ENCODE peak calls at places on chromosomes 1 and 21, in four cellular contexts. I is K562, F is WTC11, U is HepG2. G is an unnamed sample.

GRCh38 chr1:229841230-229841629 is 215.2 kb downstream of the URB2 start:
- DNase-seq in I (no peak), F (no peak), U (no peak), G (no peak)

GRCh38 chr21:45869121-45870007 is 112.2 kb upstream of the COL6A1 start:
- DNase-seq in I (no peak), F (no peak), U (no peak), G (no peak)

GRCh38 chr1:208223136-208223535 is 21.0 kb downstream of the PLXNA2 start:
- DNase-seq in I (no peak), F (no peak), U (no peak), G (no peak)

GRCh38 chr21:35652196-35652595 is 408.1 kb downstream of the SETD4 start:
- DNase-seq in I (no peak), F (no peak), U (no peak), G (no peak)

GRCh38 chr1:198498881-198499280 is 41.6 kb downstream of the ATP6V1G3 start:
- DNase-seq in I (no peak), F (no peak), U (no peak), G (no peak)

GRCh38 chr21:45975017-45975595 is 6.5 kb upstream of the COL6A1 start:
- DNase-seq in I (no peak), F (peak; percentile 56), U (no peak), G (no peak)

GRCh38 chr1:65959896-65960295 is 167.2 kb downstream of the PDE4B start:
- DNase-seq in I (no peak), F (no peak), U (no peak), G (no peak)

GRCh38 chr1:198253668-198254067 is 96.9 kb downstream of the NEK7 start:
- DNase-seq in I (no peak), F (no peak), U (no peak), G (no peak)

GRCh38 chr1:219266524-219266923 is 92.8 kb downstream of the LYPLAL1 start:
- DNase-seq in I (no peak), F (no peak), U (no peak), G (no peak)

GRCh38 chr1:66564250-66564649 is 30.3 kb downstream of the SGIP1 start:
- DNase-seq in I (no peak), F (no peak), U (peak; percentile 46), G (no peak)

GRCh38 chr1:32466761-32467160 is 1.9 kb downstream of the ZBTB8B start:
- DNase-seq in I (no peak), F (no peak), U (no peak), G (no peak)

GRCh38 chr1:103170608-103171007 is 62.3 kb upstream of the COL11A1 start:
- DNase-seq in I (no peak), F (no peak), U (no peak), G (no peak)

GRCh38 chr1:15656464-15656863 is 27.7 kb upstream of the PLEKHM2 start:
- DNase-seq in I (no peak), F (no peak), U (no peak), G (no peak)

GRCh38 chr1:15662539-15662938 is 21.6 kb upstream of the PLEKHM2 start:
- DNase-seq in I (no peak), F (no peak), U (no peak), G (no peak)

GRCh38 chr1:15654091-15654690 is 29.9 kb upstream of the PLEKHM2 start:
- DNase-seq in I (no peak), F (no peak), U (no peak), G (no peak)

GRCh38 chr1:15660151-15660550 is 24.0 kb upstream of the PLEKHM2 start:
- DNase-seq in I (no peak), F (no peak), U (no peak), G (no peak)

DNA sequence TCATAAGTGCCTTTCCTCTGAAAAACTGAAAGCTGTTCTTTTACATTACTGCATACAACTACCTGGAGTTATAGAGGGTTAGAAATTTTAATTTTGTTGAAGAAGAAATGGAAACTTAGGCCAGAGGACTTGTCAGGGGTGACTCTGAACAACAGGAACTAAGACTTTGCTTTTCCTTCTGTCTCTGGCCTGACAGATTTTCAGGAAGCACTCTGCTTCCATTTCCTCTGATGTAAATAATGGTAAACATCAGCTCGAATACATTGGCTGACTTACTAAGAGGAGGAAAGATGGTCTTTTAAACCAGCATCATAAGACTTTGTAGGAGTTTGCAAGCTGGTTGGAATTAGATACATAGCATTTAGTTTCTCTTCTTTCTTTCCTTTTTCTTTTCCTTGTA is 27.1 kb upstream of the PLEKHM2 start:
- DNase-seq in I (no peak), F (no peak), U (no peak), G (no peak)
- TF ChIP-seq ELF4 in I (no peak), F (no peak), U (no peak), G (no peak)

DNA sequence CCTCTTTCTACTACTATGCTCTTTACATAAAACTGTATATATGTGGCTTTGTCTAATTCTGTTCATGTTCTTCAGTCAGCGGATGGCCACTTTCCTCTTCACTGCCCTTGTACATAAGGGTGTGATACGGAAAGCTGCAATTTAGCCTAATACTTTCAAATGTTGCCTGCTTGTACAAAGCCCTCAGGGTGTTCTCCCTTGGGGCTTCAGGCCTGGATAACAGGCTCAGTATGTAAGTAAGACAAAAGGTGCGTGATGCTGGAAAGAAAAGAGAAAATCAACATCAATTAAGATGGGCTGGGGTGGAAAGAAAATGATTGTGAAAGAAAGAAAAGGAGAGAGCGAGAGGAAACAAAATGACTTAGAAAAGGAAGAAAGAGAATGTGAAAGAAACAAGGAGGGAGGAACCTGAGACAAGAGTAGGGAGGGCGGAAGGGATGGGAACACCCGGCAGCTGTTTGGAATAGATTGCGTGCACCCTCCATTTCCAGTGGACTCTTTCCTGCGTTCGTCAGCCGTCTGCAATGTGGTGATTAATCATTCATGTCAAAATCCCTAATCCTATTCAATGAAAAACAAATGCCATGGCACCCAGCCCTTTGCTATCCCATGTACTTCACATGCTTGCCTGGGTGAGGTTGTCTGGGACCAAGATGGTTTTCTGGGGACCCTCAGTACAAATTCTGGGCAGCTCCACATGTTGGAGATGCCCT is 553.6 kb downstream of the NUF2 start:
- DNase-seq in I (no peak), F (no peak), U (no peak), G (no peak)
- TF ChIP-seq ELF4 in I (no peak), F (no peak), U (no peak), G (no peak)

GRCh38 chr1:30616759-30617158 is 106.6 kb downstream of the MATN1 start:
- DNase-seq in I (no peak), F (no peak), U (no peak), G (no peak)

GRCh38 chr1:30615816-30616590 is 107.4 kb downstream of the MATN1 start:
- DNase-seq in I (no peak), F (no peak), U (no peak), G (no peak)

GRCh38 chr1:30615076-30615795 is 108.1 kb downstream of the MATN1 start:
- DNase-seq in I (no peak), F (no peak), U (no peak), G (no peak)

GRCh38 chr1:30618335-30618747 is 105.0 kb downstream of the MATN1 start:
- DNase-seq in I (no peak), F (no peak), U (no peak), G (no peak)

DNA sequence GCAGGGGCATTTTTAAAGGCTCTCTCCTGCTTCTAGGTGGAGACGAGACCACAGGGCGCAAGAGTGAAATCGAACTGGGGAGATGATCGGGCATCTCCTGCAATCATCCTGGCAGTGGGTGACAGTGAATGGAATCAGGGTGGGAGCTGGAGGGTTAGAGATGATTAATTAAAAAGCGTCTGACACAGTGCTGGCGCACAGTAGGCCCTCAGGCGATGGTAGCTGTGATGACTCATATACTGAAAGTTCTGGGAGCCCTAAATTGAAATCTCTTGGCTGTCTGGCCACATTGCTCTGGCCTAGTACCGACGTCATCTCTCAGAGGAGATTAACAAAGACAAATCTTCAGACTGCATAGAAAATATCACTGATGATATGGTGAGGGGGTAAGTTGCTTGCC is 106.2 kb downstream of the MATN1 start:
- DNase-seq in I (no peak), F (no peak), U (no peak), G (no peak)
- TF ChIP-seq ELF4 in I (no peak), F (no peak), U (no peak), G (no peak)

GRCh38 chr1:47478090-47478489 is 40.2 kb downstream of the FOXD2 start:
- DNase-seq in I (no peak), F (no peak), U (peak; percentile 92), G (no peak)
- TF ChIP-seq ELF4 in I (no peak), F (no peak), U (no peak), G (no peak)

GRCh38 chr1:203507836-203508235 is 13.9 kb downstream of the OPTC start:
- DNase-seq in I (no peak), F (no peak), U (no peak), G (no peak)

GRCh38 chr1:203507227-203507626 is 13.3 kb downstream of the OPTC start:
- DNase-seq in I (no peak), F (no peak), U (no peak), G (no peak)

GRCh38 chr1:203505526-203506189 is 11.7 kb downstream of the OPTC start:
- DNase-seq in I (no peak), F (no peak), U (no peak), G (no peak)

GRCh38 chr1:203506821-203507220 is 12.9 kb downstream of the OPTC start:
- DNase-seq in I (no peak), F (no peak), U (no peak), G (no peak)

GRCh38 chr1:203508463-203508862 is 14.5 kb downstream of the OPTC start:
- DNase-seq in I (peak; percentile 38), F (no peak), U (peak; percentile 51), G (no peak)
- TF ChIP-seq ELF4 in I (no peak), F (no peak), U (no peak), G (no peak)

GRCh38 chr1:204319027-204319426 is 40.7 kb downstream of the PLEKHA6 start:
- DNase-seq in I (no peak), F (no peak), U (no peak), G (no peak)
- TF ChIP-seq ELF4 in I (no peak), F (no peak), U (no peak), G (no peak)

GRCh38 chr1:156099282-156099681 is 15.2 kb upstream of the LMNA start:
- DNase-seq in I (no peak), F (no peak), U (no peak), G (no peak)

GRCh38 chr1:156098782-156099181 is 15.7 kb upstream of the LMNA start:
- DNase-seq in I (no peak), F (no peak), U (no peak), G (no peak)

GRCh38 chr1:156096640-156097391 is 14.6 kb upstream of the MEX3A start:
- DNase-seq in I (peak; percentile 88), F (peak; percentile 92), U (peak; percentile 65), G (peak; percentile 92)

GRCh38 chr1:156095906-156096508 is 13.7 kb upstream of the MEX3A start:
- DNase-seq in I (no peak), F (no peak), U (no peak), G (no peak)

GRCh38 chr1:156097499-156098178 is 15.4 kb upstream of the MEX3A start:
- DNase-seq in I (no peak), F (no peak), U (no peak), G (no peak)
- TF ChIP-seq ELF4 in I (no peak), F (no peak), U (no peak), G (no peak)